ENCODE peak calls at places on chromosomes 1 and 21, in nine cellular contexts. Z is 8988T, G is brain microvascular endothelial cell, E is heart right ventricle, R is GM03348, K is NCI-H460, U is AG08396, V is HFFc6, D is NT2/D1. M is an unnamed sample.

GRCh38 chr21:35002879-35003722 is 46.0 kb downstream of the RUNX1 start:
- DNase-seq in Z (no peak), G (peak; percentile 77), E (no peak), R (peak; percentile 48), K (no peak), U (no peak), V (peak; percentile 53), D (no peak), M (no peak)

GRCh38 chr21:37145635-37146111 is 72.6 kb downstream of the TTC3 start:
- DNase-seq in Z (no peak), G (peak; percentile 66), E (no peak), R (no peak), K (no peak), U (no peak), V (no peak), D (no peak), M (no peak)

GRCh38 chr1:3731543-3731942 is 20.7 kb upstream of the CCDC27 start:
- DNase-seq in Z (no peak), G (no peak), E (no peak), R (no peak), K (no peak), U (no peak), V (no peak), D (no peak), M (no peak)

GRCh38 chr1:30883389-30884172 is 25.0 kb downstream of the SDC3 start:
- DNase-seq in Z (no peak), G (no peak), E (no peak), R (no peak), K (no peak), U (no peak), V (no peak), D (no peak), M (no peak)

GRCh38 chr1:86258106-86258505 is 101.5 kb upstream of the COL24A1 start:
- DNase-seq in Z (no peak), G (peak; percentile 16), E (no peak), R (no peak), K (no peak), U (peak; percentile 15), V (no peak), D (no peak), M (no peak)

GRCh38 chr1:49630156-49630555 is 393.6 kb downstream of the AGBL4 start:
- DNase-seq in Z (no peak), G (no peak), E (no peak), R (no peak), K (no peak), U (no peak), V (no peak), D (no peak), M (no peak)

GRCh38 chr1:18676431-18676830 is 45.8 kb downstream of the PAX7 start:
- DNase-seq in Z (no peak), G (no peak), E (no peak), R (no peak), K (no peak), U (no peak), V (no peak), D (no peak), M (no peak)

GRCh38 chr1:35924838-35925237 is 6.1 kb upstream of the AGO3 start:
- DNase-seq in Z (no peak), G (no peak), E (no peak), R (no peak), K (no peak), U (no peak), V (no peak), D (no peak), M (no peak)

GRCh38 chr21:44539031-44539430 is 964 bp downstream of the KRTAP10-1 start:
- DNase-seq in Z (no peak), G (no peak), E (no peak), R (no peak), K (no peak), U (no peak), V (no peak), D (no peak), M (no peak)

GRCh38 chr1:23624440-23624839 is 65.1 kb upstream of the ID3 start:
- DNase-seq in Z (no peak), G (no peak), E (no peak), R (no peak), K (no peak), U (no peak), V (no peak), D (no peak), M (no peak)

GRCh38 chr1:243230914-243231313 is 24.2 kb downstream of the CEP170 start:
- DNase-seq in Z (no peak), G (no peak), E (no peak), R (no peak), K (peak; percentile 21), U (no peak), V (peak; percentile 45), D (no peak), M (no peak)

GRCh38 chr1:152148051-152148450 is 11.0 kb downstream of the RPTN start:
- DNase-seq in Z (no peak), G (no peak), E (no peak), R (no peak), K (no peak), U (no peak), V (no peak), D (no peak), M (no peak)

GRCh38 chr1:61111084-61112050 is 29.0 kb downstream of the NFIA start:
- DNase-seq in Z (no peak), G (no peak), E (no peak), R (no peak), K (no peak), U (no peak), V (no peak), D (no peak), M (no peak)

GRCh38 chr1:45394342-45394741 is 54.1 kb upstream of the MUTYH start:
- DNase-seq in Z (no peak), G (no peak), E (no peak), R (no peak), K (no peak), U (no peak), V (no peak), D (no peak), M (peak; percentile 66)

GRCh38 chr21:33901421-33902288 is 13.9 kb downstream of the ATP5PO start:
- DNase-seq in Z (no peak), G (peak; percentile 65), E (peak; percentile 26), R (peak; percentile 57), K (peak; percentile 30), U (peak; percentile 45), V (peak; percentile 59), D (peak; percentile 80), M (no peak)

GRCh38 chr1:6409733-6410132 is 10.0 kb downstream of the HES2 start:
- DNase-seq in Z (no peak), G (no peak), E (no peak), R (no peak), K (no peak), U (no peak), V (no peak), D (no peak), M (no peak)

GRCh38 chr21:42654179-42654912 is 925 bp downstream of the PDE9A start:
- DNase-seq in Z (peak; percentile 81), G (no peak), E (no peak), R (no peak), K (peak; percentile 3), U (no peak), V (no peak), D (no peak), M (no peak)

GRCh38 chr1:44485229-44485932 is 80.3 kb downstream of the RNF220 start:
- DNase-seq in Z (no peak), G (peak; percentile 83), E (peak; percentile 43), R (peak; percentile 70), K (peak; percentile 76), U (peak; percentile 21), V (peak; percentile 84), D (no peak), M (no peak)

GRCh38 chr1:154861607-154862094 is 8.4 kb downstream of the KCNN3 start:
- DNase-seq in Z (no peak), G (peak; percentile 42), E (no peak), R (peak; percentile 52), K (no peak), U (no peak), V (peak; percentile 79), D (no peak), M (no peak)

GRCh38 chr1:24074817-24075725 is 36.9 kb downstream of the MYOM3 start:
- DNase-seq in Z (no peak), G (no peak), E (no peak), R (no peak), K (no peak), U (no peak), V (no peak), D (no peak), M (no peak)